ENCODE peak calls at places on chromosomes 3 and 15, in five cellular contexts. Z is CD8-positive, alpha-beta T cell; P is psoas muscle; Q is trophoblast cell; L is heart left ventricle. K is an unnamed sample.
A peak's percentile ranks its signal among the peaks of the same experiment; 100 is the strongest.

GRCh38 chr3:129278970-129279906 is 568 bp downstream of the HMCES start:
- DNase-seq in Z (peak; percentile 50), P (peak; percentile 52), Q (no peak), L (peak; percentile 43), K (peak; percentile 44)

GRCh38 chr3:16940769-16941683 is 56.3 kb downstream of the PLCL2 start:
- DNase-seq in Z (no peak), P (no peak), Q (no peak), L (no peak), K (no peak)

GRCh38 chr3:139110072-139110830 is 65.6 kb upstream of the PRR23C start:
- DNase-seq in Z (no peak), P (no peak), Q (no peak), L (peak; percentile 65), K (no peak)

GRCh38 chr15:92205255-92205739 is 188.4 kb upstream of the ST8SIA2 start:
- DNase-seq in Z (no peak), P (no peak), Q (no peak), L (peak; percentile 34), K (no peak)

GRCh38 chr3:172246107-172246870 is 202.0 kb downstream of the GHSR start:
- DNase-seq in Z (no peak), P (no peak), Q (no peak), L (no peak), K (no peak)

GRCh38 chr3:68919000-68919399 is 13.3 kb downstream of the TAFA4 start:
- DNase-seq in Z (no peak), P (no peak), Q (peak; percentile 8), L (no peak), K (no peak)

GRCh38 chr3:21328982-21329381 is 422.0 kb downstream of the ZNF385D start:
- DNase-seq in Z (no peak), P (no peak), Q (no peak), L (no peak), K (no peak)

GRCh38 chr3:42855547-42856380 is 19.9 kb downstream of the CYP8B1 start:
- DNase-seq in Z (no peak), P (no peak), Q (no peak), L (no peak), K (no peak)

GRCh38 chr3:155382396-155383042 is 89.0 kb upstream of the STRIT1 start:
- DNase-seq in Z (no peak), P (peak; percentile 62), Q (peak; percentile 79), L (peak; percentile 83), K (peak; percentile 90)

GRCh38 chr3:141955163-141955562 is 78.7 kb downstream of the ATP1B3 start:
- DNase-seq in Z (no peak), P (no peak), Q (no peak), L (no peak), K (no peak)

GRCh38 chr3:150253622-150254021 is 154.5 kb upstream of the TSC22D2 start:
- DNase-seq in Z (no peak), P (no peak), Q (no peak), L (peak; percentile 24), K (no peak)

GRCh38 chr15:81914734-81915234 is 131.0 kb downstream of the MEX3B start:
- DNase-seq in Z (no peak), P (peak; percentile 29), Q (no peak), L (peak; percentile 88), K (peak; percentile 73)

GRCh38 chr3:191254098-191254873 is 55.2 kb downstream of the OSTN start:
- DNase-seq in Z (no peak), P (no peak), Q (no peak), L (no peak), K (no peak)

GRCh38 chr15:52529289-52529929 is 729 bp upstream of the MYO5A start:
- DNase-seq in Z (peak; percentile 24), P (no peak), Q (no peak), L (no peak), K (no peak)

GRCh38 chr3:49415931-49416601 is 3.8 kb downstream of the TCTA start:
- DNase-seq in Z (peak; percentile 52), P (no peak), Q (peak; percentile 94), L (no peak), K (no peak)
- H3K4me3 ChIP-seq in Z (peak overlapping the region; percentile 26), P (no peak overlapping the region), Q (no peak overlapping the region), L (no peak overlapping the region), K (no peak overlapping the region)

DNA sequence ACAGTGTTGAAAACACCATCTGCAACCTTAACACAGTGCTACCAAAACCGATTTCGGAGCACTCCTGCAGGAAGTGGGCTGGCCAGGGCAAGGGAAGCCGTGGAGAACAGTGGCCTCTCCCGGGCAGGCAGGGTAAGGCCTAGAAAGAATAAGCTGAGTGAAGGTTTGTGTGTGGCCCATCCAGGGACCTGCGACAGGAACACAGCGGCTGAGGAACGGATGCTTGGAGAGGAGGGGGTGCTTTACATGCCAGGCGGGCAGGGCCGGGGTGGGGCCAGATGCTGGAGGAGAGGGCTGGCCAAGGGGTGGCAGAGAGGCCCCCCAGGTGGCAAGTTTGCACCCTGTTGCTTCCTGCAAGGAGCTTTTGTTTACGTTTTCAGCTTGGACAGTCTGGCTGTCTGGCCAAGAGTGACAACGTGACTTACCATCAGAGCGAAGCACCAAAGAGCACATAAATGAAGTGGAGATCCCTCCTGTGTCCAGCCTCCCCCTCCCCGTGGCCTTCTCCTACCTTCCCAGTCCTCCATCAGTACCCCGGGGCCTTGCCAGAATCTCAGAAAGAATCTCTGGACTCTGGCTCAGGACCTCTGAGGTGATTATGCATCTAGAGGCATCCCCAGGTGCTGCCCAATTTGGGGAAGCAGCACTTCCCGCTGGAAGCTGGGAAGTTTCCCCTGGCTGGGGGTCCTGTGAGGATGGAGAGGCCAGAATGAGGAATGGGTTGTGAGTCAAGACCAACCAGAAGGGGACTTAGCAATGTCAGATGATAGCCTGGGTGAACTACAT is 156.4 kb downstream of the PGPEP1L start:
- DNase-seq in Z (peak; percentile 63), P (peak; percentile 70), Q (peak; percentile 52), L (peak; percentile 83), K (peak; percentile 66)
- H3K27ac ChIP-seq in Z (no peak overlapping the region), P (peak overlapping the region; percentile 71), Q (peak overlapping the region; percentile 36), L (peak overlapping the region; percentile 87), K (peak overlapping the region; percentile 96)

GRCh38 chr3:165883866-165884478 is 46.7 kb upstream of the BCHE start:
- DNase-seq in Z (no peak), P (no peak), Q (no peak), L (no peak), K (no peak)
- H3K4me3 ChIP-seq in Z (no peak overlapping the region), P (no peak overlapping the region), Q (no peak overlapping the region), L (no peak overlapping the region), K (no peak overlapping the region)

GRCh38 chr15:65066001-65066634 is 1.7 kb downstream of the RASL12 start:
- DNase-seq in Z (no peak), P (no peak), Q (peak; percentile 21), L (no peak), K (no peak)
- H3K27ac ChIP-seq in Z (no peak overlapping the region), P (peak overlapping the region; percentile 59), Q (no peak overlapping the region), L (peak overlapping the region; percentile 70), K (no peak overlapping the region)

GRCh38 chr15:38612159-38612863 is 47.7 kb upstream of the RASGRP1 start:
- DNase-seq in Z (no peak), P (no peak), Q (no peak), L (no peak), K (no peak)

GRCh38 chr15:38609097-38609738 is 44.6 kb upstream of the RASGRP1 start:
- DNase-seq in Z (no peak), P (no peak), Q (no peak), L (no peak), K (no peak)

GRCh38 chr15:38613085-38613484 is 48.5 kb upstream of the RASGRP1 start:
- DNase-seq in Z (no peak), P (no peak), Q (no peak), L (no peak), K (no peak)

GRCh38 chr15:38610748-38611147 is 46.1 kb upstream of the RASGRP1 start:
- DNase-seq in Z (no peak), P (no peak), Q (no peak), L (no peak), K (no peak)

DNA sequence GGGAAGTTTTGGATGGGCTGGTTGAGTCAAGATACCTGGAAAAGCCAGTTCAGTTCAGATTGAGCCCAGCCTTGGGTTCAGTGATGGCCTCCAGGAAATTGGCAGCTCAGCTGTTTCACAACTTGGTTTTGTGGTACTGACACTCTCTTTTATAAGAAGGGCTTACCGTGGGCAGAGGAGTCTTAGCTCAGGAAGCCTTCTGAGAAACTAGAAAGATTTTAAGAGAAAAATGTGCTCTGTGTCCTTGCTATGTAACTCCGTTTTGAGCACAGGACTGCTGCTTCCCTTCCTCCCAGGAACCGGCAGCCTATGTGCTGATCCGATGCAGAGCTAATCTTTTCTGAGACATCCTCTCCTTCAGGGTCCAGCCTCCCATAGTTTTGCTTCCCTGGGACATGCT is 46.6 kb upstream of the RASGRP1 start:
- DNase-seq in Z (peak; percentile 31), P (no peak), Q (no peak), L (no peak), K (no peak)
- H3K4me3 ChIP-seq in Z (no peak overlapping the region), P (no peak overlapping the region), Q (no peak overlapping the region), L (no peak overlapping the region), K (no peak overlapping the region)

GRCh38 chr3:101676219-101676764 is 640 bp downstream of the ZBTB11 start:
- DNase-seq in Z (peak; percentile 94), P (peak; percentile 96), Q (peak; percentile 96), L (peak; percentile 97), K (peak; percentile 98)
- H3K27ac ChIP-seq in Z (peak overlapping the region; percentile 97), P (peak overlapping the region; percentile 97), Q (peak overlapping the region; percentile 81), L (peak overlapping the region; percentile 98), K (peak overlapping the region; percentile 70)

GRCh38 chr3:168926426-168926825 is 737.1 kb downstream of the MECOM start:
- DNase-seq in Z (no peak), P (no peak), Q (no peak), L (no peak), K (no peak)
- H3K4me3 ChIP-seq in Z (no peak overlapping the region), P (no peak overlapping the region), Q (no peak overlapping the region), L (no peak overlapping the region), K (no peak overlapping the region)

K was measured in right cardiac atrium.